ENCODE peak calls at places on chromosomes 7 and 10, in five cellular contexts. One of them, this sample, is unnamed.

GRCh38 chr10:132679217-132679595 is 106.7 kb downstream of the NKX6-2 start:
- DNase-seq in CD4-positive, CD25-positive, alpha-beta regulatory T cell: no peak
- DNase-seq in cardiac muscle cell: no peak
- DNase-seq in left lung: peak; percentile 21
- DNase-seq in stomach: no peak
- DNase-seq in this sample: no peak

GRCh38 chr7:70520604-70521003 is 611.3 kb upstream of the GALNT17 start:
- DNase-seq in CD4-positive, CD25-positive, alpha-beta regulatory T cell: no peak
- DNase-seq in cardiac muscle cell: no peak
- DNase-seq in left lung: no peak
- DNase-seq in stomach: no peak
- DNase-seq in this sample: no peak

GRCh38 chr10:132654708-132655661 is 117.4 kb downstream of the INPP5A start:
- DNase-seq in CD4-positive, CD25-positive, alpha-beta regulatory T cell: peak; percentile 41
- DNase-seq in cardiac muscle cell: peak; percentile 78
- DNase-seq in left lung: peak; percentile 49
- DNase-seq in stomach: peak; percentile 69
- DNase-seq in this sample: peak; percentile 27

GRCh38 chr10:585502-585901 is 104.0 kb downstream of the DIP2C start:
- DNase-seq in CD4-positive, CD25-positive, alpha-beta regulatory T cell: no peak
- DNase-seq in cardiac muscle cell: no peak
- DNase-seq in left lung: no peak
- DNase-seq in stomach: no peak
- DNase-seq in this sample: no peak

GRCh38 chr7:12107841-12108249 is 103.2 kb upstream of the TMEM106B start:
- DNase-seq in CD4-positive, CD25-positive, alpha-beta regulatory T cell: no peak
- DNase-seq in cardiac muscle cell: no peak
- DNase-seq in left lung: no peak
- DNase-seq in stomach: no peak
- DNase-seq in this sample: no peak

GRCh38 chr10:90136731-90137316 is 435.4 kb downstream of the KIF20B start:
- DNase-seq in CD4-positive, CD25-positive, alpha-beta regulatory T cell: no peak
- DNase-seq in cardiac muscle cell: peak; percentile 8
- DNase-seq in left lung: no peak
- DNase-seq in stomach: no peak
- DNase-seq in this sample: no peak

GRCh38 chr10:69360485-69361302 is 56.0 kb downstream of the TACR2 start:
- DNase-seq in CD4-positive, CD25-positive, alpha-beta regulatory T cell: no peak
- DNase-seq in cardiac muscle cell: peak; percentile 31
- DNase-seq in left lung: peak; percentile 80
- DNase-seq in stomach: peak; percentile 94
- DNase-seq in this sample: no peak

GRCh38 chr10:21297525-21298383 is 227.7 kb downstream of the SKIDA1 start:
- DNase-seq in CD4-positive, CD25-positive, alpha-beta regulatory T cell: no peak
- DNase-seq in cardiac muscle cell: no peak
- DNase-seq in left lung: no peak
- DNase-seq in stomach: no peak
- DNase-seq in this sample: no peak

GRCh38 chr7:94160719-94161435 is 156.7 kb upstream of the BET1 start:
- DNase-seq in CD4-positive, CD25-positive, alpha-beta regulatory T cell: no peak
- DNase-seq in cardiac muscle cell: no peak
- DNase-seq in left lung: no peak
- DNase-seq in stomach: no peak
- DNase-seq in this sample: no peak

GRCh38 chr7:89012016-89012415 is 216.5 kb upstream of the TEX47 start:
- DNase-seq in CD4-positive, CD25-positive, alpha-beta regulatory T cell: no peak
- DNase-seq in cardiac muscle cell: no peak
- DNase-seq in left lung: no peak
- DNase-seq in stomach: no peak
- DNase-seq in this sample: no peak

GRCh38 chr10:71359364-71360046 is 37.2 kb upstream of the CDH23 start:
- DNase-seq in CD4-positive, CD25-positive, alpha-beta regulatory T cell: no peak
- DNase-seq in cardiac muscle cell: no peak
- DNase-seq in left lung: peak; percentile 59
- DNase-seq in stomach: no peak
- DNase-seq in this sample: no peak

GRCh38 chr10:97737770-97738265 is 890 bp downstream of the ZFYVE27 start:
- DNase-seq in CD4-positive, CD25-positive, alpha-beta regulatory T cell: no peak
- DNase-seq in cardiac muscle cell: no peak
- DNase-seq in left lung: no peak
- DNase-seq in stomach: no peak
- DNase-seq in this sample: no peak

GRCh38 chr7:155464183-155464582 is 6.3 kb downstream of the EN2 start:
- DNase-seq in CD4-positive, CD25-positive, alpha-beta regulatory T cell: no peak
- DNase-seq in cardiac muscle cell: no peak
- DNase-seq in left lung: no peak
- DNase-seq in stomach: no peak
- DNase-seq in this sample: no peak

GRCh38 chr7:155461631-155462030 is 3.7 kb downstream of the EN2 start:
- DNase-seq in CD4-positive, CD25-positive, alpha-beta regulatory T cell: no peak
- DNase-seq in cardiac muscle cell: no peak
- DNase-seq in left lung: no peak
- DNase-seq in stomach: no peak
- DNase-seq in this sample: no peak

GRCh38 chr7:155462163-155462735 is 4.3 kb downstream of the EN2 start:
- DNase-seq in CD4-positive, CD25-positive, alpha-beta regulatory T cell: no peak
- DNase-seq in cardiac muscle cell: no peak
- DNase-seq in left lung: no peak
- DNase-seq in stomach: no peak
- DNase-seq in this sample: no peak

GRCh38 chr7:155464948-155465739 is 7.2 kb downstream of the EN2 start:
- DNase-seq in CD4-positive, CD25-positive, alpha-beta regulatory T cell: no peak
- DNase-seq in cardiac muscle cell: no peak
- DNase-seq in left lung: no peak
- DNase-seq in stomach: no peak
- DNase-seq in this sample: no peak

DNA sequence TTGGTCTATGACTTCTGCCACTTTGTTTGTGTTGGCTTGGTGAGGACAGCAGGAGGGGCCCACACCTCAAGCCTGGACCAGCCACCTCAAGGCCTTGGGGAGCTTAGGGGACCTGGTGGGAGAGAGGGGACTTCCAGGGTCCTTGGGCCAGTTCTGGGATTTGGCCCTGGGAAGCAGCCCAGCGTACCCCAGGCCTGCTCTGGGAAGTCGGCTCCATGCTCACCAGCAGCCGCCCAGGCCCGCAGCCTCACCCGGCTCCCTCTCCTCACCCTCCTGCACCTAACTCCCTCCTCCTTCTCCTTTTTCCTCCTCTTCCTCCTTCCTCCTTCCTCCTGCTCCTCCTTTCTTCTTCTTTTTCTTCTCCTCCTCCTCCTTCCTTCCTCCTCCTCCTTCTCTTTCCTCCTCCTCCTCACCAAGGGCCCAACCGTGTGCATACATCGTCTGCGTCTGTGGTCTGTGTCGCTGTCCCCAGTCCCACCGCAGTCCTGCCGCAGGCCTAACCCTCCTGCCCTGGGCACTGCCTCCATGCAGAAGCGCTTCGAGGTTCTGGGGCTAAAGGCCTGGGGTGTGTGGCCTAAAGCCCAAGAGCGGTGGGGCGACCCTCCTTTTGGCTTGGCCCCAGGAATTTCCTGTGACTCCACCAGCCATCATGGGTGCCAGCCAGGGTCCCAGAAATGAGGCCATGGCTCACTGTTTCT is 5.3 kb downstream of the EN2 start:
- DNase-seq in CD4-positive, CD25-positive, alpha-beta regulatory T cell: no peak
- DNase-seq in cardiac muscle cell: no peak
- DNase-seq in left lung: peak; percentile 19
- DNase-seq in stomach: no peak
- DNase-seq in this sample: no peak
- H3K4me1 ChIP-seq in CD4-positive, CD25-positive, alpha-beta regulatory T cell: peaks cover 21% of the 10 kb centered on the region
- H3K4me1 ChIP-seq in cardiac muscle cell: peaks cover 8% of the 10 kb centered on the region
- H3K4me1 ChIP-seq in left lung: peaks cover 3% of the 10 kb centered on the region
- H3K4me1 ChIP-seq in stomach: peaks cover 28% of the 10 kb centered on the region
- H3K4me1 ChIP-seq in this sample: no peaks in the 10 kb centered on the region

DNA sequence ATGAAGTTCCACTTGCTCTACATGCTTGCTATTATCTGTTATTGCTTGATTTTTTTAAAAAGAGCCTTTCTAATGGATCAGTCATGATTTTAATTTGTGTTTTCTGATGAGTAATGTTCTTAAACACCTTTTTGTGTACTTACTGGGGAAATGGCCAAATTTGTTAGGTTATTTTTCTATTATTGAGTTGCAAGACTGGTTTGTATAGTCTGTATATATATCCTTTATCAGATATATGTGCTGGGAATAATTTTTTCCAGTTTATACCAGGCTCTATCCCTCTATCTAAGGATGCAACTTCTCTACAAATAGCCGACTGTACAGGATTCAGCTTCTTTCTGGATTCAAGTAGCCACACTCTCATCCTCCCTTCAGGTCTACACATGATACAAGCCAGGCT is 65.6 kb upstream of the SEC61G start:
- DNase-seq in CD4-positive, CD25-positive, alpha-beta regulatory T cell: no peak
- DNase-seq in cardiac muscle cell: no peak
- DNase-seq in left lung: no peak
- DNase-seq in stomach: no peak
- DNase-seq in this sample: no peak
- H3K27ac ChIP-seq in CD4-positive, CD25-positive, alpha-beta regulatory T cell: no peak overlapping the region
- H3K27ac ChIP-seq in cardiac muscle cell: no peak overlapping the region
- H3K27ac ChIP-seq in left lung: no peak overlapping the region
- H3K27ac ChIP-seq in stomach: no peak overlapping the region
- H3K27ac ChIP-seq in this sample: no peak overlapping the region

GRCh38 chr7:30503273-30504212 is 1.1 kb downstream of the GGCT start:
- DNase-seq in CD4-positive, CD25-positive, alpha-beta regulatory T cell: no peak
- DNase-seq in cardiac muscle cell: no peak
- DNase-seq in left lung: no peak
- DNase-seq in stomach: no peak
- DNase-seq in this sample: no peak

GRCh38 chr7:30505174-30505697 is 607 bp upstream of the GGCT start:
- DNase-seq in CD4-positive, CD25-positive, alpha-beta regulatory T cell: no peak
- DNase-seq in cardiac muscle cell: no peak
- DNase-seq in left lung: no peak
- DNase-seq in stomach: no peak
- DNase-seq in this sample: no peak

GRCh38 chr7:30501264-30501663 is 3.4 kb downstream of the GGCT start:
- DNase-seq in CD4-positive, CD25-positive, alpha-beta regulatory T cell: no peak
- DNase-seq in cardiac muscle cell: no peak
- DNase-seq in left lung: no peak
- DNase-seq in stomach: no peak
- DNase-seq in this sample: no peak

GRCh38 chr7:30504347-30505173 is at the start of gene GGCT:
- DNase-seq in CD4-positive, CD25-positive, alpha-beta regulatory T cell: peak; percentile 96
- DNase-seq in cardiac muscle cell: peak; percentile 98
- DNase-seq in left lung: peak; percentile 99
- DNase-seq in stomach: peak; percentile 99
- DNase-seq in this sample: peak; percentile 97

DNA sequence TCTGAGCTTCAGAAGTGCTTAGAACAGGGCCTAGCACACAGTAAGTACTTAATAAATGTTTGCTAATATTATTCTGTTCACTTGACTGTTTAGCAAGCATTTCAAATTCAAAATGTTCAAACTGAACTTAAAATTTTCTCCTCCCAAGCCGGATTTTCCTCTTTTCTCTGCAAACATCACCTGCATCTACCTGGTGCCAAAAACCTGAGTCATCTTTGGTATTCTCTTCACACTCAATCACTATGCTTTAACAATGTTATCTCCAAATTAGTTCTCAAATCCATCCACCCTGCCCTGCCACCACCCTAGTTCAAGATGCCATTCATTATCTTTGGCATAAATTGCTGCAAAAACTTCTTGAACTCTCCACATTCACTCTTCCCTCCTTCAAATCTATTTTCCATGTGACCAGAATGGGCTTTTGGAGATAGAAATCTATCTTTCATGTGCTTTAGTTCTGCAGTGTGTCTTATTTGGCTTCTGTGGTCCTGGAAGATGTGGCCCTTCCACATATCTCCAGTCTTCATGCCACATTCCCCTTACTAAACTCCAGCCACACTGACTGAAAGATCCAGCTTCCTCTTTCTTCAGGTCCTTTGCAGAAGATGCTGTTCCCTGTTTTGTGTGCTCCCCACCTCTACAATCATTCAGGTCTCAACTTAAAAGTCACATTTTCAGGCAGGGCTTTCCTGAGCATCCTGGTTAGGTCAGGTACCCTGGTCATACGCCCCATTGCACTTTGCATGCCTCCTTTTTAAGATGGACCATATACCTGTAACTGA is 2.0 kb downstream of the GGCT start:
- DNase-seq in CD4-positive, CD25-positive, alpha-beta regulatory T cell: no peak
- DNase-seq in cardiac muscle cell: no peak
- DNase-seq in left lung: no peak
- DNase-seq in stomach: no peak
- DNase-seq in this sample: no peak
- H3K4me3 ChIP-seq in CD4-positive, CD25-positive, alpha-beta regulatory T cell: peak overlapping the region; percentile 94
- H3K4me3 ChIP-seq in cardiac muscle cell: no peak overlapping the region
- H3K4me3 ChIP-seq in left lung: no peak overlapping the region
- H3K4me3 ChIP-seq in stomach: no peak overlapping the region
- H3K4me3 ChIP-seq in this sample: no peak overlapping the region

GRCh38 chr7:74221713-74222112 is 11.9 kb downstream of the LAT2 start:
- DNase-seq in CD4-positive, CD25-positive, alpha-beta regulatory T cell: no peak
- DNase-seq in cardiac muscle cell: no peak
- DNase-seq in left lung: no peak
- DNase-seq in stomach: no peak
- DNase-seq in this sample: no peak

GRCh38 chr7:74222851-74223710 is 13.3 kb downstream of the LAT2 start:
- DNase-seq in CD4-positive, CD25-positive, alpha-beta regulatory T cell: no peak
- DNase-seq in cardiac muscle cell: no peak
- DNase-seq in left lung: no peak
- DNase-seq in stomach: no peak
- DNase-seq in this sample: no peak

GRCh38 chr7:74225400-74225799 is 15.6 kb downstream of the LAT2 start:
- DNase-seq in CD4-positive, CD25-positive, alpha-beta regulatory T cell: no peak
- DNase-seq in cardiac muscle cell: no peak
- DNase-seq in left lung: no peak
- DNase-seq in stomach: no peak
- DNase-seq in this sample: no peak

GRCh38 chr7:74224511-74224832 is 14.7 kb downstream of the LAT2 start:
- DNase-seq in CD4-positive, CD25-positive, alpha-beta regulatory T cell: no peak
- DNase-seq in cardiac muscle cell: no peak
- DNase-seq in left lung: no peak
- DNase-seq in stomach: no peak
- DNase-seq in this sample: no peak

DNA sequence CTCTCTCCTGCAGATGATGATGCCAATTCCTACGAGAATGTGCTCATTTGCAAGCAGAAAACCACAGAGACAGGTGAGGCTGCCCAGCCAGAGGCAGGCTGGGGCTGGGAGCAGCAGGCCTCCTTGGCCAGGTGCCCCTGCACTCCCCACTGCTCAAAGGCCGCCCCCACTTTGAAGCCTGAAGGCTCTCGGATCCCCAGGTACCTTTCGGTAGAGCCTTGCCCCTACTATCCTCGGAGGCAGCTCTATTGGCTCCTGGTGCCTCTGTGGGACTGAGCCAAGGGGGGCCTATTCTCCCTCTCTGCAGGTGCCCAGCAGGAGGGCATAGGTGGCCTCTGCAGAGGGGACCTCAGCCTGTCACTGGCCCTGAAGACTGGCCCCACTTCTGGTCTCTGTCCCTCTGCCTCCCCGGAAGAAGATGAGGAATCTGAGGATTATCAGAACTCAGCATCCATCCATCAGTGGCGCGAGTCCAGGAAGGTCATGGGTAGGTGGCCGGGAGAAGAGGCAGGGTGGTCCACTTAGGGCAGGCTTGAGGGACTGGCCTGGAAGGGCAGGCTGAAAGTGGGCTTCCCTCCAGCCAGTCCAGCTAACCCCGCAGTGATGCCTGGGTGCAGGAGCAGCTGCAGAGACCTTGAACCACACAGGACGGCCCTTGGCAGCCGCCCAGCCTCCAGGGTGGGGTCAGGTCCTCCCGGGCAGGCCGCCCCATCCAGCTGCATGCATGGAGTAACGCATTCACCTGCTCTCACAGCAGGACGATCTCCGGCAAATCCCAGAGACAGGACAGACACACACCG is 14.1 kb downstream of the LAT2 start:
- DNase-seq in CD4-positive, CD25-positive, alpha-beta regulatory T cell: no peak
- DNase-seq in cardiac muscle cell: no peak
- DNase-seq in left lung: no peak
- DNase-seq in stomach: no peak
- DNase-seq in this sample: no peak
- H3K4me1 ChIP-seq in CD4-positive, CD25-positive, alpha-beta regulatory T cell: no peaks in the 10 kb centered on the region
- H3K4me1 ChIP-seq in cardiac muscle cell: no peaks in the 10 kb centered on the region
- H3K4me1 ChIP-seq in left lung: no peaks in the 10 kb centered on the region
- H3K4me1 ChIP-seq in stomach: no peaks in the 10 kb centered on the region
- H3K4me1 ChIP-seq in this sample: no peaks in the 10 kb centered on the region

This sample was measured in CD8-positive, alpha-beta memory T cell.